ENCODE peak calls at places on chromosome 1, in five cellular contexts. B is neural progenitor cell, N is GM23248, V is endodermal cell, F is mesenchymal stem cell. D is an unnamed sample.
A peak's percentile ranks its signal among the peaks of the same experiment; 100 is the strongest.

GRCh38 chr1:241074507-241074906 is 282.5 kb downstream of the RGS7 start:
- DNase-seq in B (no peak), N (no peak), V (no peak), F (no peak), D (no peak)

GRCh38 chr1:177848577-177848976 is 121.3 kb downstream of the SEC16B start:
- DNase-seq in B (no peak), N (peak; percentile 86), V (no peak), F (no peak), D (no peak)

GRCh38 chr1:54160351-54160750 is 7.6 kb upstream of the CDCP2 start:
- DNase-seq in B (no peak), N (no peak), V (no peak), F (peak; percentile 6), D (no peak)

GRCh38 chr1:2394220-2394619 is 2.6 kb downstream of the RER1 start:
- DNase-seq in B (no peak), N (no peak), V (no peak), F (no peak), D (no peak)

GRCh38 chr1:59156526-59157196 is 140.2 kb upstream of the FGGY start:
- DNase-seq in B (peak; percentile 76), N (peak; percentile 48), V (peak; percentile 60), F (peak; percentile 32), D (peak; percentile 58)

GRCh38 chr1:214050513-214051401 is 63.0 kb downstream of the PROX1 start:
- DNase-seq in B (no peak), N (no peak), V (no peak), F (no peak), D (no peak)

GRCh38 chr1:192700834-192701271 is 64.9 kb downstream of the RGS13 start:
- DNase-seq in B (no peak), N (peak; percentile 89), V (no peak), F (peak; percentile 88), D (no peak)

GRCh38 chr1:32904797-32905196 is 3.6 kb upstream of the TMEM54 start:
- DNase-seq in B (no peak), N (no peak), V (no peak), F (no peak), D (no peak)

GRCh38 chr1:151502859-151503509 is 8.2 kb upstream of the CGN start:
- DNase-seq in B (no peak), N (no peak), V (peak; percentile 56), F (no peak), D (no peak)

GRCh38 chr1:45508295-45509151 is 8.4 kb downstream of the MMACHC start:
- DNase-seq in B (no peak), N (peak; percentile 44), V (peak; percentile 65), F (no peak), D (no peak)

GRCh38 chr1:28208818-28209441 is 23.9 kb downstream of the DNAJC8 start:
- DNase-seq in B (peak; percentile 66), N (peak; percentile 80), V (peak; percentile 84), F (peak; percentile 78), D (peak; percentile 44)

GRCh38 chr1:223733898-223734852 is 21.8 kb downstream of the CAPN2 start:
- DNase-seq in B (peak; percentile 14), N (no peak), V (no peak), F (no peak), D (no peak)

GRCh38 chr1:244049969-244050834 is 881 bp upstream of the ZBTB18 start:
- DNase-seq in B (peak; percentile 37), N (peak; percentile 33), V (no peak), F (peak; percentile 35), D (no peak)

GRCh38 chr1:185291159-185291558 is 25.9 kb downstream of the IVNS1ABP start:
- DNase-seq in B (no peak), N (no peak), V (no peak), F (no peak), D (no peak)

GRCh38 chr1:196437671-196438070 is 170.6 kb downstream of the KCNT2 start:
- DNase-seq in B (no peak), N (no peak), V (no peak), F (no peak), D (no peak)

GRCh38 chr1:233834609-233835008 is 69.9 kb upstream of the SLC35F3 start:
- DNase-seq in B (no peak), N (no peak), V (no peak), F (no peak), D (no peak)

GRCh38 chr1:244344001-244344400 is 107.7 kb downstream of the ADSS2 start:
- DNase-seq in B (no peak), N (no peak), V (peak; percentile 20), F (no peak), D (no peak)

GRCh38 chr1:19591482-19592093 is 52.5 kb upstream of the NBL1 start:
- DNase-seq in B (no peak), N (no peak), V (no peak), F (no peak), D (no peak)

GRCh38 chr1:88462481-88463261 is 221.4 kb upstream of the PKN2 start:
- DNase-seq in B (peak; percentile 87), N (peak; percentile 75), V (peak; percentile 84), F (peak; percentile 28), D (peak; percentile 22)

GRCh38 chr1:226674892-226675719 is 64.0 kb downstream of the ITPKB start:
- DNase-seq in B (no peak), N (no peak), V (no peak), F (peak; percentile 62), D (no peak)

GRCh38 chr1:234927312-234927967 is 201.2 kb downstream of the TOMM20 start:
- DNase-seq in B (no peak), N (no peak), V (no peak), F (no peak), D (no peak)

GRCh38 chr1:228106800-228107054 is 2.4 kb downstream of the MRPL55 start:
- DNase-seq in B (no peak), N (no peak), V (peak; percentile 31), F (no peak), D (no peak)

GRCh38 chr1:228107636-228108035 is 1.5 kb downstream of the MRPL55 start:
- DNase-seq in B (no peak), N (no peak), V (peak; percentile 35), F (no peak), D (no peak)

GRCh38 chr1:228108742-228109072 is 392 bp downstream of the MRPL55 start:
- DNase-seq in B (no peak), N (no peak), V (no peak), F (no peak), D (no peak)

GRCh38 chr1:228109073-228109961 is at the start of gene MRPL55:
- DNase-seq in B (peak; percentile 98), N (peak; percentile 97), V (peak; percentile 100), F (peak; percentile 96), D (peak; percentile 96)

GRCh38 chr1:228108055-228108690 is 926 bp downstream of the MRPL55 start:
- DNase-seq in B (no peak), N (no peak), V (peak; percentile 25), F (no peak), D (no peak)
- H3K4me3 ChIP-seq in B (peak overlapping the region; percentile 99), N (peak overlapping the region; percentile 87), V (peak overlapping the region; percentile 94), F (peak overlapping the region; percentile 99), D (peak overlapping the region; percentile 96)

GRCh38 chr1:156657161-156657970 is 15.4 kb downstream of the BCAN start:
- DNase-seq in B (peak; percentile 78), N (peak; percentile 76), V (peak; percentile 93), F (peak; percentile 75), D (no peak)
- H3K9ac ChIP-seq in B (no peak overlapping the region), N (no peak overlapping the region), V (no peak overlapping the region), F (peak overlapping the region; percentile 49), D (peak overlapping the region; percentile 35)

GRCh38 chr1:113567427-113567826 is 177.1 kb downstream of the MAGI3 start:
- DNase-seq in B (no peak), N (no peak), V (no peak), F (no peak), D (no peak)
- H3K9me3 ChIP-seq in B (peaks cover 7% of the 10 kb centered on the region), N (no peaks in the 10 kb centered on the region), V (peaks cover 31% of the 10 kb centered on the region), F (peaks cover 23% of the 10 kb centered on the region), D (peaks cover 21% of the 10 kb centered on the region)

GRCh38 chr1:157135646-157136045 is 2.5 kb downstream of the ETV3 start:
- DNase-seq in B (no peak), N (no peak), V (no peak), F (no peak), D (no peak)

GRCh38 chr1:157135070-157135469 is 3.1 kb downstream of the ETV3 start:
- DNase-seq in B (no peak), N (no peak), V (no peak), F (no peak), D (no peak)

GRCh38 chr1:157137773-157138219 is 399 bp downstream of the ETV3 start:
- DNase-seq in B (peak; percentile 50), N (peak; percentile 30), V (no peak), F (no peak), D (no peak)

GRCh38 chr1:157137051-157137772 is 983 bp downstream of the ETV3 start:
- DNase-seq in B (peak; percentile 46), N (peak; percentile 64), V (peak; percentile 71), F (peak; percentile 72), D (no peak)

GRCh38 chr1:157136133-157136532 is 2.1 kb downstream of the ETV3 start:
- DNase-seq in B (no peak), N (no peak), V (peak; percentile 69), F (no peak), D (no peak)
- H3K4me3 ChIP-seq in B (peak overlapping the region; percentile 93), N (peak overlapping the region; percentile 88), V (peak overlapping the region; percentile 97), F (no peak overlapping the region), D (no peak overlapping the region)

GRCh38 chr1:176541663-176542062 is 78.7 kb downstream of the PAPPA2 start:
- DNase-seq in B (no peak), N (peak; percentile 72), V (no peak), F (no peak), D (no peak)
- H3K9ac ChIP-seq in B (no peak overlapping the region), N (no peak overlapping the region), V (no peak overlapping the region), F (no peak overlapping the region), D (no peak overlapping the region)

DNA sequence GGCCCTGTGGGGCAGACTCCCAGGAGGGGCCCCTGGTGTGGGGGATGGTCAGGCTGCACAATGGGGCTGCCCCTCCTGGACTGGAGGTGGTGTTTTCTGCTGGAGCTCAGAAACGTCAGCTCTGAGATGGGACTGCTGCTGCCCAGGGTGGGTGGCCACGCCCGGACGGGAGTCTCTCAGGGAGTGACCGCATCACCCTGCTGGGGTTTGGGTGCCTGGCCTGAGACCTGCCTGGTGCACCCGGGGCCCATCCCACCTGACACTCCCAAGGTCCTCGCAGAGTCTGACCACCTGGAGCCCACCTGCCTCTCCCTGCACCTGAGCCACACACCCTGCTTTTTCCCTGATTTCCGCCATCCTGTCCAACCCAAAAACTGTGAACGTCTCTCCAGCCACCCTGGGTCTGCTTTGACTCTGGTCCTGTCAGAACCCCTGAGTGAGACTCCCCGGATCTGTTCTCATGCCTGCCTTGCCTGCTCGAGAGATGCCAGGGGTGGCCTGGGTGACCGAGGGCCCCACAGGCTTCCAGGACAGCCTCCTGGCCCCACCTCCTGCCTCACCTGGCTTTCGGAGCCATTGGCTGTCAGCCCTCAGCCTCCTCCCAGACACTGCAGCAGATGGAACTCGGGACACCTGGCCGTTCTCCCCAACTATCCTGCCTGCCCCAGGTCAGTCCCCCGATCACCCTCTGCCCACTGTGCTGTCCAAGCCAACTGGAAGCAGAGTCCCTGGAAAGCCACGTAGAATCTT is 11.6 kb upstream of the SMYD3 start:
- DNase-seq in B (no peak), N (no peak), V (peak; percentile 34), F (no peak), D (no peak)
- H3K9me3 ChIP-seq in B (no peaks in the 10 kb centered on the region), N (peaks cover 5% of the 10 kb centered on the region), V (peaks cover 15% of the 10 kb centered on the region), F (peaks cover 37% of the 10 kb centered on the region), D (peaks cover 37% of the 10 kb centered on the region)

GRCh38 chr1:162020145-162020544 is 3.5 kb downstream of the OLFML2B start:
- DNase-seq in B (no peak), N (no peak), V (no peak), F (no peak), D (no peak)
- H3K4me3 ChIP-seq in B (no peak overlapping the region), N (no peak overlapping the region), V (no peak overlapping the region), F (no peak overlapping the region), D (no peak overlapping the region)

GRCh38 chr1:161185732-161186311 is 8.5 kb upstream of the B4GALT3 start:
- DNase-seq in B (no peak), N (no peak), V (no peak), F (no peak), D (no peak)
- H3K9ac ChIP-seq in B (no peak overlapping the region), N (no peak overlapping the region), V (no peak overlapping the region), F (peak overlapping the region; percentile 42), D (no peak overlapping the region)

GRCh38 chr1:183129921-183130675 is 56.0 kb upstream of the LAMC2 start:
- DNase-seq in B (no peak), N (peak; percentile 51), V (no peak), F (no peak), D (no peak)
- H3K9me3 ChIP-seq in B (no peaks in the 10 kb centered on the region), N (no peaks in the 10 kb centered on the region), V (no peaks in the 10 kb centered on the region), F (no peaks in the 10 kb centered on the region), D (no peaks in the 10 kb centered on the region)